ENCODE peak calls at places on chromosomes 3 and 15, in eight cellular contexts. E is heart right ventricle, H is BJ, G is cardiac muscle cell, C is Calu3, W is GM20000, A is breast epithelium, P is Panc1. D is an unnamed sample.

GRCh38 chr3:14388200-14388599 is 14.2 kb upstream of the SLC6A6 start:
- DNase-seq in E (no peak), H (no peak), G (no peak), C (no peak), W (no peak), A (no peak), P (no peak), D (no peak)

GRCh38 chr3:74267583-74268184 is 346.8 kb downstream of the CNTN3 start:
- DNase-seq in E (peak; percentile 15), H (no peak), G (peak; percentile 79), C (no peak), W (peak; percentile 13), A (no peak), P (peak; percentile 8), D (peak; percentile 3)

GRCh38 chr15:25739687-25740121 is 123.4 kb downstream of the ATP10A start:
- DNase-seq in E (no peak), H (no peak), G (peak; percentile 47), C (no peak), W (no peak), A (no peak), P (no peak), D (no peak)

GRCh38 chr3:48426944-48427629 is 2.8 kb downstream of the PLXNB1 start:
- DNase-seq in E (no peak), H (no peak), G (no peak), C (no peak), W (peak; percentile 41), A (no peak), P (no peak), D (no peak)

GRCh38 chr15:38782156-38782555 is 217.5 kb upstream of the RASGRP1 start:
- DNase-seq in E (no peak), H (no peak), G (no peak), C (no peak), W (no peak), A (no peak), P (no peak), D (no peak)

GRCh38 chr3:183896610-183897009 is 11.9 kb upstream of the PARL start:
- DNase-seq in E (no peak), H (no peak), G (no peak), C (no peak), W (no peak), A (no peak), P (no peak), D (no peak)

GRCh38 chr3:42804831-42805821 is 836 bp upstream of the HIGD1A start:
- DNase-seq in E (no peak), H (no peak), G (peak; percentile 20), C (peak; percentile 27), W (no peak), A (no peak), P (no peak), D (peak; percentile 31)

GRCh38 chr3:173043757-173044156 is 97.3 kb downstream of the SPATA16 start:
- DNase-seq in E (no peak), H (no peak), G (no peak), C (no peak), W (no peak), A (no peak), P (no peak), D (no peak)

GRCh38 chr15:70799667-70800450 is 36.5 kb upstream of the UACA start:
- DNase-seq in E (peak; percentile 35), H (peak; percentile 97), G (peak; percentile 99), C (peak; percentile 47), W (no peak), A (peak; percentile 64), P (no peak), D (no peak)

GRCh38 chr3:58784425-58784824 is 117.9 kb upstream of the FAM3D start:
- DNase-seq in E (no peak), H (no peak), G (no peak), C (no peak), W (no peak), A (no peak), P (no peak), D (no peak)

GRCh38 chr3:112111785-112112402 is 21.2 kb downstream of the GCSAM start:
- DNase-seq in E (peak; percentile 54), H (no peak), G (peak; percentile 85), C (peak; percentile 47), W (peak; percentile 75), A (peak; percentile 45), P (peak; percentile 46), D (peak; percentile 66)

DNA sequence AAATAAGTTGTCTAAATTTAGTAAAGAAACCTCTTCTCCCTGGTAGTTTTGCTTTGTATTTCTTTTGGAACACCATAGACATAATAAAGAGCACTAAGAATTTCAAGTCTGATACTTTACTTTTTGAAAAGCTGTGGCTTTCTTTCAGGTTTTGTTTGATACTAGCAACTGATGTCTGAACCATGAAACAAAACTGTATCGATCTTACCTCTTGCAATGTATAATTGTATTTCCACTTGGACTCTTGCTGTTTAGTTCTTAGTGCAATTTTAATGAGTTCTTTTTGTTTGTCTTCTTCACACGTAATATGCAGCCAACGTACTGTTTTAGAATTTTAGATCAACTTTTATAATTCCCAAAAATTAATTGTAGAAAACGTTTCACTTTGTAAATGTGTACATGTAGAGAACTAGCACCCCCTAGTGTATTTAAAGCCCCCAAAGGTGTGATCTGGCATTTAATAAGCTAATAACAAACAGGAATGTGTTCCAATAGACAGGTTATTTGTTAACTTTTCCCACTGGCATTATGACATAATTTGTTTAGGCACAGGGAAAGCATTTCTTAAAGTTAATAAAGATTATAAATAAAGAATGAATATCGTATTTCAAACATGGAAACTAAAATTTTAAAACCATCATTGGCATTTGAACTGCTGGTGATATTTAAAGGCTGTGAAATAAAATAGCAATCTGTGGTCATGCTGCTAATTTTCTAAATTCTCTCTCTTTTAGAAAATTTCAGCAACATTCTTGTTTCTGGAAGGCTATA is 289.1 kb upstream of the DNAJC19 start:
- DNase-seq in E (no peak), H (no peak), G (peak; percentile 3), C (no peak), W (peak; percentile 8), A (no peak), P (no peak), D (no peak)
- TF ChIP-seq CTCF in E (peak; percentile 26), H (no peak), G (no peak), C (no peak), W (no peak), A (no peak), P (peak; percentile 36), D (peak; percentile 16)

DNA sequence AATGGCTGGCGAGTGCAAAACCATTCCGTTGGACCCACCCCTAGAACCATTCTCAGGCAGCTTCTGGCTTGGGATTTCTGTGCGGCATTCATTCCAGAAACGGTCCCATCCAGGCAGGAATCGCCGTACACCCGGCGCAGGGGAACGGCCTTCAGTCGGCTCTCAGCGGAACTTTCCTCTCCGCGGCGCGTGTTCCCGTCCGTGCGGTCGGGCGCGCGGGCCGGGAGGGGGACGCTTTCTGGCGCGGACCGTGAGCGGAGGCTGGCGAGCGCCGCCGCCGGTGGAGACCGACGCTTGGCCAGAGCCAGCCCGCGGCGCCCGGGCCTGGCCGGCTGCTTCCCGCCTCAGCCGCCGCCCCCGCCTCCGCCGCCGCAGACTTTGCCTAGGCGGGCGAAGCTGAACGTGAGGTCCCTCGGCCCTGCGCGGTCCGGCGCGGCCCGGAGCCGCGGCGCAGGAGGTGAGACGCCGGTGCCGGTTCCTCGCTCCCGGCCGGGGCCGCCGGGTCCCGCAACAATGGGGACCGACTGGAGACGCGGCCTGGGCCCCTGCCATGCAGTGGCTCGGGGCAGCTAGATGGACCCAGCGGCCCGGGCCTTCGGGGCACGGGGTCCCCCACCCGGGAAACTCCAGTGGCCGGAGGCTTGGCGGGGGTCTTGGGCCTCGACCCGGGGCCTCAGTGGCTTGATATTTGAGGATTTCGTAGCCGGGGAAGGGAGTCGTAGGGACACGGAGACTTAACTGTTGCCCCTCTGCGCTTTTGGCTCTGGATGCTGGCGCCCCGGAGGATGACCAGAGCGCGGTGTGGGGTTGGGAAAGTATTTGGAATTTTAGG is at the start of gene RAD54L2:
- DNase-seq in E (peak; percentile 83), H (no peak), G (peak; percentile 92), C (peak; percentile 90), W (peak; percentile 93), A (peak; percentile 59), P (no peak), D (peak; percentile 93)
- TF ChIP-seq CTCF in E (no peak), H (peak; percentile 2), G (peak; percentile 23), C (no peak), W (peak; percentile 31), A (no peak), P (peak; percentile 62), D (peak; percentile 23)

DNA sequence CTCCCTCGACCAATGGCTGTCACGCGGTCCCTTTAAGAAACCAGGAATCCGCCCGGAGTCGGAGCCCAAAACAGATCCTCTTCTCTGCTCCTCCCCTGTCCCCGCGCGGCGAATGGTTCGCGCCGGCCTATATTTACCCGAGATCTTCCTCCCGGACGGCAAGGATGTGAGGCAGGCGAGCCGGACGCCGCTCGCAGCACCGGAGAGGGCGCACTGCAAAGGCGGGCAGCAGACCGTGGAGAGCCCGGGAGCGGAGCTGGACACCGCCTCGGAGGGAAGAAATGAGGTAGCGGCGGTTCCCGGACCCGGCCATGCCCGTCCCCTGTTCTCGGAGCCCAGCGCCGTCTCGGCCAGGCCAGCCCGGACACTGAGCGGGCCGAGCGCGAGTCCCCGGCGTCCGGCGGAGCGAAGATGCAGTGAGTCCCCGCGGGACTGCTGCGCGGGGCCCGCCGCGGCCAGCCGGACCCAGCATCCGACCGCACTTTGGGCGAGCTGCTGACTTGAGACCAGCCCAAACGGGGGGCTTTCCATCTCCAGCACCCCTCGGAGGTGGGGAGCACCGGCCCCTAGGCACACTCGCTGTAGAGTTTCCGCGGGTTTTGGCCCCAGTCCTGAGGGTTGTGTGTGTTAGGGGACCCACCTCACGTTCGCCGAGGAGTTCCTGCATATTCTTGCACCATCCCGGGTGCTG is at the start of gene FAM43A:
- DNase-seq in E (peak; percentile 96), H (peak; percentile 70), G (peak; percentile 97), C (peak; percentile 83), W (peak; percentile 86), A (peak; percentile 92), P (peak; percentile 78), D (peak; percentile 85)
- TF ChIP-seq CTCF in E (peak; percentile 21), H (peak; percentile 42), G (peak; percentile 33), C (no peak), W (no peak), A (no peak), P (peak; percentile 36), D (peak; percentile 22)

GRCh38 chr15:90239371-90239770 is 5.4 kb downstream of the GDPGP1 start:
- DNase-seq in E (no peak), H (no peak), G (no peak), C (no peak), W (no peak), A (no peak), P (no peak), D (no peak)

GRCh38 chr15:90240856-90241255 is 6.8 kb downstream of the GDPGP1 start:
- DNase-seq in E (no peak), H (no peak), G (no peak), C (no peak), W (no peak), A (no peak), P (no peak), D (no peak)

DNA sequence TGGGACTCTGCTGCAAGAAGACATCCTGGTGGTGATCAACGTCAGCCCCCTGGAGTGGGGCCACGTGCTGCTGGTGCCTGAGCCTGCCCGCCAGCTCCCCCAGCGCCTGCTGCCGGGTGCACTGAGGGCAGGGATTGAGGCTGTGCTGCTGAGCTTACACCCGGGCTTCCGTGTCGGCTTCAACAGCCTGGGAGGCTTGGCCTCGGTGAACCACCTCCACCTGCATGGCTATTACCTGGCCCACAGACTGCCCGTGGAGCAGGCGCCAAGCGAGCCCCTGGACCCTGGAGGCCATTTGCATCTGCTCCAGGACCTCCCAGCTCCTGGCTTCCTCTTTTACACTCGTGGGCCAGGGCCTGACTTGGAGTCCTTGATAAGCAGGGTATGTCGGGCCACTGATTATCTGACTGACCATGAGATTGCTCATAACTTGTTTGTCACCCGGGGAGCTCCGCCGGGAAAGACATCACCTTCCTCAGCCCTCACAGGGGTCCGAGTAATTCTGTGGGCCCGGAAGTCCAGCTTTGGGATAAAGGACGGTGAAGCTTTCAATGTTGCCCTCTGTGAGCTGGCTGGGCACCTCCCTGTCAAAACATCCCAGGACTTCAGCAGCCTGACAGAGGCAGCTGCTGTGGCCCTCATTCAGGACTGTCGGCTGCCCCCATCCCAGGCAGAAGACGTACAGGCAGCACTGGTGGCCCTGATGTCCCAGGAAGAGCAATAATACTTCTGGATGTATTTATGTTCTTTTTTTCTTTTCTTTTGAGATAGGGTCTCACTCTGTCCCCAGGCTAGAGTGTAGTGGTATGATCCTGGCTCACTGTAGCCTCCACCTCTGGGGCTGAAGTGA is 7.6 kb downstream of the GDPGP1 start:
- DNase-seq in E (no peak), H (no peak), G (no peak), C (no peak), W (no peak), A (no peak), P (no peak), D (no peak)
- TF ChIP-seq CTCF in E (no peak), H (no peak), G (no peak), C (no peak), W (no peak), A (no peak), P (no peak), D (no peak)